ENCODE peak calls at places on chromosome 9, in four cellular contexts. E, N, Y and Q are unnamed samples.

GRCh38 chr9:127974769-127975261 is 6.0 kb downstream of the EEIG1 start:
- DNase-seq in N (no peak), Y (no peak), E (no peak), Q (no peak)

GRCh38 chr9:87545858-87546257 is 48.2 kb downstream of the DAPK1 start:
- DNase-seq in Y (no peak), E (no peak), N (no peak), Q (no peak)

GRCh38 chr9:95852059-95853032 is 23.1 kb upstream of the ERCC6L2 start:
- DNase-seq in Y (no peak), E (peak; percentile 61), N (peak; percentile 84), Q (no peak)

GRCh38 chr9:87889065-87889881 is 6.6 kb downstream of the SPATA31E1 start:
- DNase-seq in Y (no peak), N (no peak), E (no peak), Q (no peak)

GRCh38 chr9:4424891-4425290 is 65.4 kb upstream of the SLC1A1 start:
- DNase-seq in N (no peak), Y (no peak), E (no peak), Q (no peak)

GRCh38 chr9:96686638-96687335 is 31.7 kb upstream of the PRXL2C start:
- DNase-seq in Y (peak; percentile 20), E (no peak), N (no peak), Q (no peak)

GRCh38 chr9:37417252-37417803 is 5.2 kb upstream of the GRHPR start:
- DNase-seq in Y (no peak), E (no peak), N (no peak), Q (no peak)

GRCh38 chr9:75369989-75370388 is 281.7 kb downstream of the OSTF1 start:
- DNase-seq in E (no peak), N (no peak), Y (no peak), Q (no peak)

GRCh38 chr9:93236541-93237206 is 52.7 kb downstream of the WNK2 start:
- DNase-seq in Y (no peak), N (no peak), E (no peak), Q (no peak)

GRCh38 chr9:488448-488847 is 273.8 kb downstream of the DOCK8 start:
- DNase-seq in E (no peak), Y (no peak), N (no peak), Q (no peak)

GRCh38 chr9:91992636-91993035 is 42.6 kb upstream of the ROR2 start:
- DNase-seq in E (peak; percentile 24), Y (no peak), N (no peak), Q (no peak)

GRCh38 chr9:20811872-20812271 is 127.8 kb downstream of the FOCAD start:
- DNase-seq in Y (no peak), E (no peak), N (no peak), Q (no peak)

GRCh38 chr9:126122901-126123616 is 203.6 kb upstream of the MVB12B start:
- DNase-seq in Y (no peak), N (no peak), E (no peak), Q (no peak)

GRCh38 chr9:28177142-28177541 is 603.9 kb upstream of the C9orf72 start:
- DNase-seq in N (no peak), E (no peak), Y (no peak), Q (no peak)

GRCh38 chr9:84153885-84154284 is 173.3 kb downstream of the RMI1 start:
- DNase-seq in N (no peak), E (no peak), Y (no peak), Q (no peak)

GRCh38 chr9:90946981-90947380 is 145.4 kb downstream of the SYK start:
- DNase-seq in N (no peak), Y (no peak), E (no peak), Q (no peak)

GRCh38 chr9:87516222-87516930 is 18.7 kb downstream of the DAPK1 start:
- DNase-seq in Y (no peak), N (no peak), E (peak; percentile 91), Q (peak; percentile 78)

GRCh38 chr9:113320051-113320450 is 16.9 kb upstream of the RNF183 start:
- DNase-seq in N (no peak), Y (no peak), E (no peak), Q (no peak)

GRCh38 chr9:136940526-136941230 is 3.9 kb downstream of the FBXW5 start:
- DNase-seq in E (no peak), N (no peak), Y (no peak), Q (no peak)

GRCh38 chr9:81499021-81499454 is 190.3 kb downstream of the TLE1 start:
- DNase-seq in Y (no peak), E (no peak), N (no peak), Q (no peak)

GRCh38 chr9:93258818-93259489 is 75.0 kb downstream of the WNK2 start:
- DNase-seq in E (no peak), N (no peak), Y (peak; percentile 1), Q (no peak)

GRCh38 chr9:28121353-28121752 is 548.1 kb upstream of the C9orf72 start:
- DNase-seq in N (no peak), E (no peak), Y (no peak), Q (no peak)

GRCh38 chr9:38008168-38009034 is 60.6 kb downstream of the SHB start:
- DNase-seq in N (peak; percentile 56), E (peak; percentile 64), Y (peak; percentile 63), Q (peak; percentile 62)

GRCh38 chr9:69951411-69951810 is 92.2 kb upstream of the MAMDC2 start:
- DNase-seq in E (no peak), Y (no peak), N (no peak), Q (no peak)

DNA sequence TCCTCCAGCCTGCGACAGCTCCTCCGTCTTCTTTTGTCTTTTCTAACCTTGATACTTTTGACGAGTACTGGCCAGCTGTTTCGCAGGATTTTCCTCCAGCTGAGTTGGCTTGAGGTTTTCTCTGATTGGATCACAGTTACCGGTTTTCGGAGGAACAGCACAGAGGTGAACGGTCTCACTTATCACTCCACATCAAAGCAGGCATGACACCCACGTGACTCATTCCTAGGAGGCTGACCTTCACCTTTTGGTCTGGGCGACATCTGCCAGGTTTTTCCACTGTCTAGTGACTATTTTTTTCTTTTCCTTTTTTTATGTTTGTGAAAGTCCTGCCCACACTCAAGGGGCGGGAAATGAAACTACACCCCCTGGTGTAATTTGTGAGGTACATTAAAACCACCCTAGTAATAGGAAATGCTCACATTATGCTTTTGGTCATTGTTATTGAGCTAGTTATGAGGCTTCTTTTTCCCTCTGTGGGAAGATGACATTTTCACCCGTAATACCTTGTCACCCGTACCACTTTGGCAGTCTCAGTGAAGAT is 319.2 kb downstream of the GADD45G start:
- DNase-seq in E (peak; percentile 1), N (no peak), Y (no peak), Q (no peak)
- TF ChIP-seq SPI1 in E (no peak), N (no peak), Y (no peak), Q (no peak)

GRCh38 chr9:124007157-124007460 is 4.5 kb upstream of the LHX2 start:
- DNase-seq in Y (no peak), E (no peak), N (no peak), Q (no peak)
- TF ChIP-seq SPI1 in Y (no peak), E (no peak), N (no peak), Q (no peak)

DNA sequence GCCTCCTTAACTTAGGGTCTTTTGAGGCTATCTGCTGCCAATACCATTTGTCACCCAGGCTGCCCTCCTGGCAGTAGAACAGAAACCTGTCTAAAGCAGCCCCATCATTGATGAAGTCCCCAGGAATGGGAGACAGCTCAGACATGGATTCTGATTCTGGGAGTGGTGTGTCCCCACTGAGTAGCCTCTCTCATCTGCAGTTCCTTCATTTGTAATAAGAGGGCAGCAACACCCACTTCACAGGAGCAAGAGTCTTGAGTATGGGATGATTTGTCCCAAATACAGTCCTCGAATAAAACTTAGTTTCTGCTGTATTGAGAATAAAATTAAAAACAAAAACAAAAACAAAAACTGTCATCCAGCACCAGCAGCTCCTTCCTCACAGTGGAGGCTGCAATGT is 167.6 kb downstream of the ASTN2 start:
- DNase-seq in N (no peak), E (no peak), Y (no peak), Q (no peak)
- TF ChIP-seq SPI1 in N (no peak), E (no peak), Y (no peak), Q (no peak)

DNA sequence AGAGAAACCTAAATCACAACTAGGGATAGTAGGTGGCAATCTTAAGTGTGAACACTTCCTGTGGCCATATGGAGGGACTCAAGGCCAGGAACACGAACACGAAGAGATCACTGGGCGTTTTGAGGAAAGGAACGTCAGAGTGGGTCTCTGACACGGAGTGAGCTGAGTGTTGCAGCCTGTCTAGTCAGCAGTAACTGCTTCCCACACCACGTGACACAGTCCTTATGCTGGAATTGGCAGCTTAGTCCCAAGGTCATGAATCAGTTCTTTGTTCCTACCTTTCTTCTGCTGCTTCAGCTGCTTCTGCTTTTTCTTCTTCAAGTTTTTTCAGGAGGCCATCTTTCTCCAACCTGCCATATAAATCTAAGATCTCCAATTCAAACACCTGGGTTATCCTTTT is 18.2 kb downstream of the SPACA9 start:
- DNase-seq in N (no peak), E (no peak), Y (no peak), Q (no peak)
- TF ChIP-seq SPI1 in N (no peak), E (no peak), Y (no peak), Q (no peak)

GRCh38 chr9:36276840-36277239 is 18.6 kb upstream of the GNE start:
- DNase-seq in Y (no peak), E (peak; percentile 12), N (no peak), Q (no peak)
- TF ChIP-seq SPI1 in Y (no peak), E (no peak), N (no peak), Q (no peak)

GRCh38 chr9:34964458-34964857 is 6.4 kb downstream of the PHF24 start:
- DNase-seq in E (no peak), Y (no peak), N (no peak), Q (no peak)

GRCh38 chr9:34958411-34958982 is 412 bp downstream of the PHF24 start:
- DNase-seq in N (no peak), Y (no peak), E (no peak), Q (no peak)

GRCh38 chr9:34963577-34963976 is 5.5 kb downstream of the PHF24 start:
- DNase-seq in E (no peak), Y (no peak), N (no peak), Q (no peak)

GRCh38 chr9:34962530-34962929 is 4.4 kb downstream of the PHF24 start:
- DNase-seq in E (no peak), N (no peak), Y (no peak), Q (no peak)

GRCh38 chr9:34961574-34962480 is 3.7 kb downstream of the PHF24 start:
- DNase-seq in E (no peak), Y (no peak), N (no peak), Q (no peak)
- TF ChIP-seq SPI1 in E (no peak), Y (no peak), N (no peak), Q (no peak)

GRCh38 chr9:134643306-134643705 is 1.7 kb downstream of the COL5A1 start:
- DNase-seq in Y (no peak), E (no peak), N (no peak), Q (no peak)

GRCh38 chr9:134641173-134641985 is at the start of gene COL5A1:
- DNase-seq in Y (no peak), E (peak; percentile 19), N (no peak), Q (no peak)

GRCh38 chr9:134640491-134641172 is 971 bp upstream of the COL5A1 start:
- DNase-seq in E (no peak), N (no peak), Y (no peak), Q (no peak)

GRCh38 chr9:134641989-134642384 is 384 bp downstream of the COL5A1 start:
- DNase-seq in Y (no peak), E (no peak), N (no peak), Q (no peak)

GRCh38 chr9:134642385-134643181 is 980 bp downstream of the COL5A1 start:
- DNase-seq in N (no peak), Y (no peak), E (no peak), Q (no peak)
- TF ChIP-seq SPI1 in N (no peak), Y (no peak), E (no peak), Q (no peak)